ENCODE peak calls at places on chromosomes 6 and 20, in four cellular contexts. V is HCT116, P is stomach, E is sigmoid colon. Z is an unnamed sample.

GRCh38 chr20:22511943-22512910 is 72.1 kb downstream of the FOXA2 start:
- DNase-seq in P (peak), V (no peak), E (no peak), Z (no peak)

GRCh38 chr6:96917098-96917497 is 7.4 kb upstream of the KLHL32 start:
- DNase-seq in E (no peak), V (no peak), P (no peak), Z (no peak)

GRCh38 chr20:50385733-50386640 is 124.2 kb upstream of the PTPN1 start:
- DNase-seq in E (no peak), P (no peak), V (no peak), Z (no peak)

GRCh38 chr6:113997106-113997505 is 26.2 kb upstream of the HDAC2 start:
- DNase-seq in E (no peak), P (no peak), V (peak), Z (no peak)

GRCh38 chr6:2891768-2892170 is 11.3 kb downstream of the SERPINB9 start:
- DNase-seq in P (peak), V (no peak), E (no peak), Z (no peak)

GRCh38 chr20:20546402-20546801 is 166.0 kb downstream of the RALGAPA2 start:
- DNase-seq in V (no peak), E (no peak), P (no peak), Z (no peak)

GRCh38 chr6:130697661-130698535 is 129.3 kb upstream of the SMLR1 start:
- DNase-seq in E (no peak), V (peak), P (peak), Z (no peak)

GRCh38 chr6:37019065-37019450 is 13.6 kb downstream of the FGD2 start:
- DNase-seq in E (no peak), V (no peak), P (no peak), Z (no peak)

GRCh38 chr20:4038676-4039075 is 23.3 kb upstream of the RNF24 start:
- DNase-seq in P (no peak), V (no peak), E (peak), Z (no peak)

GRCh38 chr20:25462166-25462565 is 54.7 kb downstream of the GINS1 start:
- DNase-seq in V (no peak), E (no peak), P (no peak), Z (no peak)
- TF ChIP-seq POLR2AphosphoS5 in V (no peak), E (no peak), P (no peak), Z (no peak)

GRCh38 chr6:47477497-47478232 is at the start of gene CD2AP:
- DNase-seq in E (peak), V (peak), P (peak), Z (peak)
- TF ChIP-seq POLR2A in E (peak), V (peak), P (no peak), Z (peak)

GRCh38 chr6:137488736-137489409 is 5.3 kb downstream of the OLIG3 start:
- DNase-seq in P (no peak), E (peak), V (no peak), Z (no peak)

GRCh38 chr6:137487947-137488735 is 6.1 kb downstream of the OLIG3 start:
- DNase-seq in V (no peak), P (no peak), E (no peak), Z (no peak)

GRCh38 chr6:137486388-137486787 is 7.8 kb downstream of the OLIG3 start:
- DNase-seq in V (no peak), P (no peak), E (no peak), Z (no peak)

GRCh38 chr6:137489410-137490371 is 4.5 kb downstream of the OLIG3 start:
- DNase-seq in P (no peak), V (no peak), E (no peak), Z (no peak)

GRCh38 chr6:137487181-137487910 is 6.8 kb downstream of the OLIG3 start:
- DNase-seq in V (no peak), E (no peak), P (no peak), Z (no peak)
- TF ChIP-seq POLR2AphosphoS5 in V (no peak), E (no peak), P (no peak), Z (no peak)

DNA sequence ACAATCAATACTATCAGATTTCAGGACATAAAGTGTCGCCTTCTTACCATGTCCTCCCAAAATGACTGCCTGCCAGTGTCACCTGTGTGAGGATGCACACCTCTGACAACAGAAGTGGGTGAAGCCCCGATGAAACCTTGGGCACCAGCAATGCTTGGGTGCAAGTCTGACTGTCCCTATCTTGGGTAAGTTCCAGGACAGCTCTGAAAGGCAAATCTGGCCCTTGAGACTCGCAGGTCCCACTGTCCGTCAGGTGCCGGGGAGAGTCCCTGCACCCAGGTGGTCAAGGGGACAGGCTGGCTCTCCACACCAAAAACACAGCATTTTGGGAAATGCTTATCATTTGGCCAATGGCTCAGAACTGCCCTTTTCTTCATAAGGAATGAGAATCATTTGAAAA is 43.3 kb downstream of the EZR start:
- DNase-seq in P (no peak), V (no peak), E (peak), Z (no peak)
- TF ChIP-seq POLR2A in P (no peak), V (no peak), E (no peak), Z (no peak)

GRCh38 chr6:11288065-11288464 is 55.6 kb upstream of the NEDD9 start:
- DNase-seq in P (peak), V (no peak), E (peak), Z (peak)
- TF ChIP-seq POLR2AphosphoS5 in P (peak), V (no peak), E (peak), Z (no peak)

GRCh38 chr6:28922004-28922840 is 1.6 kb downstream of the TRIM27 start:
- DNase-seq in V (peak), P (peak), E (no peak), Z (no peak)
- TF ChIP-seq POLR2A in V (no peak), P (no peak), E (no peak), Z (no peak)

DNA sequence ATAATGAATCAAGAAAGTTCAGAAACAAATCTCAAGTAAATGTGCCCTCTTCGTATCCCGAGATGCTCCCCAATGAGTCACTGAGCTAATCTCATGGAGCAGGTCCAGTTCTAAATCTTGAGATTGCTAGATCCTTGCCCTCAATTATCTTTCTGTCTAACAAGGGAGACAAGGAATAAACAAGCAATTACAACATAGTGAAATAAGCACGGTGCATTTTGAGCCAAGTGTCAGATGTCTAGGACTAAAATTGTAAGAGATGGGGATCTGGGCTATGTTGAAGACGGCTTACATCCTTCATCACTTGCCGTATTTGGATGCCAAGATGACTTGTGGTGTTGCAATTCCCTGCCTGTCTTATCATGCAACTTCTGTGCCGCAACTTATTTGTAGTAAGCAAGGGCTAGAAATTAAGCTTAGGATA is 56.5 kb upstream of the ADGRF1 start:
- DNase-seq in P (no peak), E (peak), V (no peak), Z (no peak)
- TF ChIP-seq POLR2AphosphoS5 in P (peak), E (peak), V (no peak), Z (peak)

Z was measured in breast epithelium.